ENCODE peak calls at places on chromosomes 6 and 20, in six cellular contexts. I, G, C, P, H and U are unnamed samples.

GRCh38 chr20:2005359-2005758 is 11.5 kb upstream of the PDYN start:
- DNase-seq in I (no peak), G (no peak), C (no peak), P (no peak), H (no peak), U (no peak)

GRCh38 chr6:168195712-168196111 is 116.7 kb upstream of the FRMD1 start:
- DNase-seq in I (no peak), G (no peak), C (no peak), P (no peak), H (no peak), U (no peak)

GRCh38 chr6:108781419-108782110 is 66.7 kb upstream of the ARMC2 start:
- DNase-seq in I (peak), G (no peak), C (no peak), P (peak), H (no peak), U (no peak)

GRCh38 chr20:14879020-14879697 is 541.7 kb upstream of the FLRT3 start:
- DNase-seq in I (peak), G (no peak), C (no peak), P (peak), H (no peak), U (peak)

GRCh38 chr6:167906899-167907298 is 80.2 kb downstream of the AFDN start:
- DNase-seq in I (no peak), G (peak), C (no peak), P (peak), H (peak), U (peak)

GRCh38 chr6:157823523-157824370 is 701 bp downstream of the SNX9 start:
- DNase-seq in I (peak), G (peak), C (peak), P (peak), H (peak), U (no peak)

GRCh38 chr6:128242765-128243403 is 277.5 kb downstream of the PTPRK start:
- DNase-seq in I (no peak), G (no peak), C (no peak), P (peak), H (no peak), U (no peak)

GRCh38 chr6:151379933-151380847 is 11.2 kb downstream of the ZBTB2 start:
- DNase-seq in I (no peak), G (no peak), C (no peak), P (no peak), H (no peak), U (no peak)

GRCh38 chr6:94498099-94498498 is 1078.7 kb upstream of the EPHA7 start:
- DNase-seq in I (no peak), G (no peak), C (no peak), P (no peak), H (no peak), U (no peak)

GRCh38 chr6:13863699-13864155 is 49.4 kb upstream of the MCUR1 start:
- DNase-seq in I (no peak), G (no peak), C (no peak), P (no peak), H (no peak), U (no peak)

GRCh38 chr6:16473908-16474791 is 235.8 kb downstream of the GMPR start:
- DNase-seq in I (no peak), G (no peak), C (no peak), P (no peak), H (no peak), U (no peak)

GRCh38 chr6:83182114-83182513 is 11.0 kb downstream of the PGM3 start:
- DNase-seq in I (no peak), G (no peak), C (no peak), P (no peak), H (no peak), U (no peak)

GRCh38 chr6:5422321-5422915 is 161.1 kb downstream of the FARS2 start:
- DNase-seq in I (peak), G (no peak), C (no peak), P (peak), H (no peak), U (no peak)

GRCh38 chr6:89353702-89354392 is 1.3 kb upstream of the UBE2J1 start:
- DNase-seq in I (no peak), G (no peak), C (no peak), P (no peak), H (no peak), U (no peak)

GRCh38 chr6:42030585-42031506 is 19.5 kb upstream of the TAF8 start:
- DNase-seq in I (no peak), G (no peak), C (no peak), P (peak), H (peak), U (no peak)

GRCh38 chr6:35063701-35064507 is 77.2 kb downstream of the TCP11 start:
- DNase-seq in I (no peak), G (no peak), C (no peak), P (no peak), H (no peak), U (no peak)

GRCh38 chr20:58719258-58719657 is 26.7 kb downstream of the NPEPL1 start:
- DNase-seq in I (no peak), G (no peak), C (no peak), P (no peak), H (peak), U (no peak)
- TF ChIP-seq CTCF in I (no peak), G (no peak), C (no peak), P (no peak), H (no peak), U (no peak)

GRCh38 chr20:57576002-57576401 is 15.1 kb downstream of the PCK1 start:
- DNase-seq in I (no peak), G (no peak), C (no peak), P (no peak), H (no peak), U (no peak)
- TF ChIP-seq CTCF in I (no peak), G (no peak), C (no peak), P (no peak), H (no peak), U (no peak)

GRCh38 chr6:12311106-12311505 is 20.9 kb downstream of the EDN1 start:
- DNase-seq in I (peak), G (no peak), C (no peak), P (peak), H (no peak), U (no peak)
- TF ChIP-seq CTCF in I (peak), G (no peak), C (no peak), P (peak), H (no peak), U (peak)

GRCh38 chr6:116403205-116403604 is 32.5 kb downstream of the DSE start:
- DNase-seq in I (no peak), G (no peak), C (no peak), P (no peak), H (no peak), U (no peak)

GRCh38 chr6:116404706-116405105 is 34.0 kb downstream of the DSE start:
- DNase-seq in I (no peak), G (no peak), C (no peak), P (no peak), H (no peak), U (no peak)

GRCh38 chr6:116399287-116399686 is 28.5 kb downstream of the DSE start:
- DNase-seq in I (no peak), G (no peak), C (no peak), P (no peak), H (no peak), U (no peak)

GRCh38 chr6:116400376-116400775 is 29.6 kb downstream of the DSE start:
- DNase-seq in I (no peak), G (no peak), C (no peak), P (peak), H (no peak), U (no peak)

DNA sequence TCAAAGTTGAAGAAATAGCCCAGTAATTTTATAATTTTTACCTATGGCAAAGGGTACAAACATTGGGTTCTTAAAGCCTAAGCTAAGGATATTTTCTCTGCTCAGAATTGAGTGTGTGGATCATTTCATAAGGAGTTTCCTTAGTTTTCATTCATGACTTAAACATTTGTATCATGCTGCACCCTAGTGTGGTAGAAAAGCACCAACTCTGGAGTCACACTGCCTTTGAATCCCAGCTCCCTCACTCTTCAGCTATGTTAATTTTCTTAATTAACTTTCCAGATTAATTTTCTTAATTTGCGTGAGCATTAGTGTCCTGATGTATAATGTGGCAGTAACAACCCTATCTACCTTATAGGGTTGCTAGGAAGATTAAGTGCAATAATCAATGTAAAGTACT is 31.4 kb downstream of the DSE start:
- DNase-seq in I (no peak), G (no peak), C (no peak), P (no peak), H (no peak), U (no peak)
- TF ChIP-seq CTCF in I (peak), G (no peak), C (no peak), P (peak), H (no peak), U (peak)

DNA sequence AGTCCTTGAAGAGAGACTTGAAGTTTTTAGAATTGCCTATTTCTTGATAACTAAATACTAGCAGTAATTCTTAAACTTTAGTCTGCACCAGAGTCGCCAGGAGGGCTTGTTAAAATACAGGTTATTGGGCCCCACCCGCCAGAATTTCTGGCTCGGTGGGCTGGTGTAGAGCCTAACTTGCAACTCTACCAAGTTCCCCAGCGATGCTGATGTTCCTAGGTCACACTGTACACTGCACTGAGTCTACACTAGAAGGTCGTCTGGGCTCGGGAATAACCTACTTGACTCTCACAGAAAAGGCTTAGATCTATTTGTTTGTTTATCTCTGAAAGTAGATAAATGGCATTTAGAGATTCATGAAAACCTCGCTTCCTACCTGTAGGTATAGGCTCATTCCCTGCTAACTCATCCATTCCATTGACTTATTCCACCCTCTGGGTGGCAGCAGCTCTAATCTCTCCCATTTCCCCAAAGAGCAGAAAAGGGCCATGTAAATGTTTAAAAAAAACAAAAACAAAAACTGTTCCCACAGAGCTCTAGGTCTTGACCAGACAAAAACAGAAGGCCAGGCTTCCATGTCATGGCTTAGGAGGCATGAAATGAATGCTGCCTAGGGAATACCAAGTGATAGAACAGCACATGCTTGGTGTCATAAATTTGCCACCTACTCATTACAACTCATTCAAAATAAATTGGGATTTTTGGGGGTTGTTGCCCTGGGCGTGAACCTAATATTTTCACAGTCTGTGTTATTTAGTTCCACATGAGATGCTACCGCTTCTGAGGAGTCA is 292.1 kb downstream of the ADGB start:
- DNase-seq in I (no peak), G (no peak), C (no peak), P (no peak), H (no peak), U (no peak)
- TF ChIP-seq CTCF in I (peak), G (no peak), C (no peak), P (peak), H (no peak), U (peak)

DNA sequence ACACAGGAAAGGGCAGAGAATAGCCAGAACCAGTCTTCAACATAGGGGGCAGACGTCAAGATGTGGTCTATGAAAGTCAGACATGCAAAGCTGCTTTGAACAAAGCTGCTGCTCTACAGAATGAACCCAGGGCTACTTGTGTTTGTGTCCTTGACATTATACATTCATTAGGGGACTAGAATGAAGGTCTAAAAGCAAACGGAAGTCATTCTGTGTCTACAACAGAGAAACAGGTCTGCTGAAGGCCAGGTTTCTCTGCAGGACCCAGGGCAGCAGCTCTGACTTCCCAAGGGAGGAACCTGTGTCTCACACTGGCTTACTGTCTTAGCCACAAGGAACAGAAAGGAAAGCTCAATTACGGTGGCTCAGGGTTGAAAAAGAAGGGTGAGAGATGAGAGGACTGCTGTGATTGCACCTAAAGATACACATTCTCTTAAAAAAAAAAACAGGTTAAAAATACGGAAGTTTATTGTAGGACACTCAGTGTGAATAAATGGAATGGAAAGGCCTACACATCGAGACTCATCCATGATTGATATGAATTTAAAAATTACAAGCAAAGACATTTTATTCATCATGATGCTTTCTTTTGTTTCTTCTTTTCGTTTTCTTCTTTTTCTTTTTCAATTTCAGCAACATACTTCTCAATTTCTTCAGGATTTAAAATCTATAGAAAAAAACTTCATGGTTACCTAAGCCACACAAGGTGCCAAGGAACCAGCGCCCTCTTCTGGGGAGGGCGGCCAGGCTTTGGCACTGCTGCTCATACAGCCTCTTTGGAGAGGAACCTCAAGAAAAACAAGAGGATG is 6.7 kb downstream of the PSMA7 start:
- DNase-seq in I (peak), G (peak), C (peak), P (peak), H (peak), U (no peak)
- TF ChIP-seq CTCF in I (peak), G (peak), C (peak), P (peak), H (peak), U (peak)

GRCh38 chr6:64013061-64013410 is 377.4 kb downstream of the PHF3 start:
- DNase-seq in I (no peak), G (no peak), C (no peak), P (peak), H (no peak), U (peak)

GRCh38 chr6:64010646-64011045 is 375.0 kb downstream of the PHF3 start:
- DNase-seq in I (no peak), G (no peak), C (no peak), P (no peak), H (no peak), U (no peak)

GRCh38 chr6:64014581-64014980 is 379.0 kb downstream of the PHF3 start:
- DNase-seq in I (no peak), G (no peak), C (no peak), P (no peak), H (no peak), U (no peak)

GRCh38 chr6:64010010-64010409 is 374.4 kb downstream of the PHF3 start:
- DNase-seq in I (no peak), G (no peak), C (no peak), P (no peak), H (no peak), U (no peak)

DNA sequence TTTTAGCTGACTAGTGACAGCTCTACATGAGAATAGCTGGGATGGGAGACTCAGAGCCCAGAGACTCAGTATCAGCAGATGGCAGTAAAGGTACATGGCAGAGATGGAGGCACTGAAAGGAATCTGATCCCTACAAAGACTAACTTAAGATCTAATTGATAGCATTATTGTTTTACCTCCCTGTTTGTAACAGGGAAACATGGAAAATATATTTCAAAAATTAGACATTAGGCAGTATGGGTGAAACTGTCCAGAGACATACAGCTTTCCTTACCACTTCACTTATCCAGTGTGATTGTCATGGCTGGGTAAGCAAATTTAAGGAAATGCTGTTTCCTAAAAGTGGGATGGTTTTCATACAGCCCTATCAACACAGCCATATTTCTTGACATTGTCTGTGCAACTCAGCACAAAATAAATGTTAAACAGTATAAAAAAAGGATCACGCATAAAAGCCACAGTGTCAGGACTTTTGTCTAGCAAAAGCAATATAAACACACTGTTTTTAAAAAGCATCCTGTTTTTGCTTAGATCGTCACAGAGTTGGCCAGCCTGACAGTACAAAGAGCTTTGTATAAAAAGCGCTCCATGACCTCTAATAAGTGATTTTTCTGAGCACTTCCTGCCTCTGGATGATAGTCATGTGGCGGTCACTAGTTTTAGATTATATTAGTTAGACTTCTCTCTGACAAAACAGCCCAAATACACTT is 376.9 kb downstream of the PHF3 start:
- DNase-seq in I (peak), G (no peak), C (peak), P (peak), H (no peak), U (no peak)
- TF ChIP-seq CTCF in I (peak), G (peak), C (peak), P (peak), H (no peak), U (peak)